ENCODE peak calls at places on chromosome 21, in four cellular contexts. O is PC-3; W is CD8-positive, alpha-beta memory T cell; P is psoas muscle. J is an unnamed sample.
A peak's percentile ranks its signal among the peaks of the same experiment; 100 is the strongest.

GRCh38 chr21:39346671-39347327 is 2.1 kb downstream of the HMGN1 start:
- DNase-seq in O (no peak), W (no peak), P (no peak), J (no peak)

GRCh38 chr21:21187579-21187978 is 189.4 kb downstream of the NCAM2 start:
- DNase-seq in O (no peak), W (no peak), P (no peak), J (no peak)

GRCh38 chr21:29233611-29234540 is 64.8 kb upstream of the BACH1 start:
- DNase-seq in O (no peak), W (no peak), P (no peak), J (no peak)

GRCh38 chr21:28928578-28929124 is 64.0 kb downstream of the LTN1 start:
- DNase-seq in O (no peak), W (no peak), P (no peak), J (no peak)

GRCh38 chr21:17688912-17689874 is 76.5 kb upstream of the BTG3 start:
- DNase-seq in O (peak; percentile 96), W (peak; percentile 40), P (peak; percentile 10), J (peak; percentile 86)

GRCh38 chr21:15005391-15005790 is 59.4 kb downstream of the NRIP1 start:
- DNase-seq in O (no peak), W (peak; percentile 53), P (no peak), J (no peak)

GRCh38 chr21:31731112-31731801 is 661 bp downstream of the SCAF4 start:
- DNase-seq in O (no peak), W (peak; percentile 66), P (peak; percentile 56), J (no peak)

GRCh38 chr21:8991088-8991907 is 1530.1 kb upstream of the TPTE start:
- DNase-seq in O (peak; percentile 1), W (no peak), P (no peak), J (no peak)

DNA sequence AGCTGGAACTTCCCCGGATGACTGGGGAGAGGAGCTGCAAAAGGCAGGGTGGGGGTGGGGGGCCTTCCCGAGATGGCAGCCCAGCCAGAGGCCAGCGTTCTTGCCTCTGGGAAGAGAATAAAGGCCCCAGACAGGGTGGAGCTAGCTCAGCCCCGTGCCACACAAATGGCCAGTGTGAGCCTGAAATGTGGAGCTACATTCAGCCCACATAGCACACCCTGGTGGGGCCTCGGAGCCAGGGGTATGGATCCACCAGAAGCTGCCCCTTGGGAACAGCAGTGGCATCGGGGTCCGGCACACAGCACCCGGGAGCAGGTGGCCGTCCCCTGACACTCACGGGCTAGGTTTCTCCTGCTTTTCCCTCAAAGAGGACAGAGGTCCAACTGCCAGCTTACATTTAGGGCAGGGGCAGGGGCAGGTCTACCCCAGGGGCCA is 93.9 kb downstream of the PDE9A start:
- DNase-seq in O (no peak), W (no peak), P (no peak), J (no peak)
- H3K27ac ChIP-seq in O (no peak overlapping the region), W (no peak overlapping the region), P (no peak overlapping the region), J (no peak overlapping the region)

DNA sequence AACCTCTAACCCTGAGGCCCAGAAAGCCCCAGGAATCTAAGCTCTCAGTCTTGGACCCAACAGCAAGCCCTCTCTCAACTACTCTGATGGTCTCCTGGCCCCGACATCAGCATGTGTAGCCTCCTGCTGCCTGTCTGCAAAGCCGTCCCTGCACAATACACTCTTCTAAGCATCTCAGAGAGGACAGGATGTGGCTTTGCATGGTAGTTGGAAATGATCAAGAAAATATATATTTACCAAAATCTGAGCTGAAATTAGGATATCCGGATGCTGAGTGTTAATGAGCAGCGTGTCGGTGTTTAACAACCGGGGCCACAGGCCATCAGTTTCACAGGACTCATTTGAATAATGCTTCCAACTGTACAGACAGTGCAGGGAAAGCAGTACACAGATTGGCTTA is 59.1 kb upstream of the SIM2 start:
- DNase-seq in O (no peak), W (no peak), P (no peak), J (no peak)
- H3K27ac ChIP-seq in O (peak overlapping the region; percentile 28), W (no peak overlapping the region), P (no peak overlapping the region), J (no peak overlapping the region)

GRCh38 chr21:26849428-26850115 is 4.4 kb upstream of the ADAMTS1 start:
- DNase-seq in O (peak; percentile 74), W (no peak), P (no peak), J (no peak)

GRCh38 chr21:26851109-26851944 is 6.1 kb upstream of the ADAMTS1 start:
- DNase-seq in O (no peak), W (no peak), P (no peak), J (no peak)

GRCh38 chr21:26850116-26850643 is 5.0 kb upstream of the ADAMTS1 start:
- DNase-seq in O (peak; percentile 80), W (no peak), P (no peak), J (no peak)

GRCh38 chr21:26847951-26848350 is 2.7 kb upstream of the ADAMTS1 start:
- DNase-seq in O (no peak), W (no peak), P (no peak), J (no peak)

DNA sequence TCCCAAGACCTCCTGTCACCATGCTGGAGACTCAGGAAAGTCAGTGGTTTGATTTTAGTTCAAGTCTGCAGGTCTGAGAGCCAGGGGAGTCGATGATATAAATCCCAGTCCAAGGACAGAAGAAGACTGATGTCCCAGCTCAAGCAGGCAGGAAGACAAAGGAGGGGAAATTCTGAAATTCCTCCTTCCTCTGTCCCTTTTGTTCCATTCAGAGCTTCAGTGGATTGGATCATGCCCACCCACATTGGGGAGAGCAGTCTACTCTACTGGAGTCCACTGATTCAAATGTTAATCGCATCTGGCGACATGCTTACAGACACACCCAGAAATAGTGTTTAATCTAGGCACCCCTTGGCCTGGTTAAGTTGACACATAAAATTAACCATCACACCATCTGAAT is 7.2 kb upstream of the ADAMTS1 start:
- DNase-seq in O (no peak), W (no peak), P (no peak), J (no peak)
- H3K27ac ChIP-seq in O (no peak overlapping the region), W (no peak overlapping the region), P (no peak overlapping the region), J (no peak overlapping the region)

DNA sequence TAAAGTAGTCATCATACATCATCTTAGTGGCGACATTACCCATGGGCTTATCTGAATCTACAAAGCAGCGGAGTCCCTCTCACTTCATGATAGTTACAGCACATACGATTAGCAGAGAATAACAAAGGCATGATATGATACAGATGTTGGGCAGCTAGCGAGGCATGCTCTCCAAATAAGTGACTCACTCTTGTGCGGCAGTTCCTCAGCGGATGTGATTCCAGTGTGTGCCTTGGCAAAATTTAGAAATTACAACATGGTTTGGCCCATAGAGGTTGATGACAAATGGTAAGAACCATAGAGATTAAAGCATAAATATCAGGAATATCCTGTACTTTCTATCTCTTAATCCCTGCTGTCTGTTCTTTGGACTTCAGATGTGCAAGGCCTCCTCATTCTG is 48.1 kb upstream of the PAXBP1 start:
- DNase-seq in O (peak; percentile 65), W (no peak), P (peak; percentile 34), J (no peak)
- H3K27ac ChIP-seq in O (no peak overlapping the region), W (no peak overlapping the region), P (no peak overlapping the region), J (no peak overlapping the region)

GRCh38 chr21:45366476-45366875 is 38.5 kb upstream of the COL18A1 start:
- DNase-seq in O (no peak), W (no peak), P (no peak), J (no peak)
- H3K27ac ChIP-seq in O (peak overlapping the region; percentile 98), W (no peak overlapping the region), P (peak overlapping the region; percentile 60), J (no peak overlapping the region)

GRCh38 chr21:45365186-45365607 is 39.8 kb upstream of the COL18A1 start:
- DNase-seq in O (no peak), W (no peak), P (no peak), J (no peak)
- H3K27ac ChIP-seq in O (peak overlapping the region; percentile 98), W (no peak overlapping the region), P (peak overlapping the region; percentile 88), J (no peak overlapping the region)

DNA sequence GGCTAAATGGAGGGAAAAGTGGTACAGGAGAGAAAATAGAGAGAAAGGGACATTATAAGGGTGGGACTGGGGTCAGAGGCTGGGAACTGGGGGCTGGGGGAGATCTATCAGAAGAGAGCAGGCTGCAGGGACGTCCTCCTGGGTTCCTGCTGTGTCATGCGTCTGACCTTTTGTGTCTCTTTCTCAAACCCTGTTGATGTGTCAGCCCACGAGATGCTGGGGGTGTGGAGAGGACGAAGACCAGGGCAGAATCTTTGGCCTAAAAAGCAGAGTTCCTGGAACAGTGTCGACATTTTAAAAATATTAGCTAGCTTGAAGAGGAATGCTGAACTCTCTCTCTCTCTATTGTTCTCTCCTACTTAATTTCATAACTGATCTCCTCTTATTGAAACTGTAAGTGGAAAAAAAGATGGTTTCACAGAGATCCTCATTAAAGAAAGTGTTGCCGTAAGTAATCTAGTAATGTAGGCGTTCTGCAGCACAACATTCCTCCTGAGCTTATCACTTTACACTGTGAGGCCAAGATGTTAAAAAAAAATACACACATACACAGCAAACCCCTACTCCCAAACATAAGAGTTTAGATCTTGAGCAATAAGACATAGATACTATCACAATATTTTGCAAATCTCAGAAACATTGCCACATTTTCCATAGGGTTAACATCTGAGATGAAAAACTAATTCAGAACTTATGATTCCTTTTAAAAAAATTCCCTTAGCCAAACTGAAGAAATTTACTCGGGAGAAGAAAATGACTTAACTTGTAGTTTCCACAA is 52.6 kb downstream of the RUNX1 start:
- DNase-seq in O (no peak), W (no peak), P (peak; percentile 60), J (no peak)
- H3K27ac ChIP-seq in O (no peak overlapping the region), W (peak overlapping the region; percentile 17), P (no peak overlapping the region), J (no peak overlapping the region)

J was measured in epithelial cell of prostate.